ENCODE peak calls at places on chromosome 18, in four cellular contexts. One of them, this sample, is unnamed.

GRCh38 chr18:41646915-41647314 is 308.1 kb upstream of the PIK3C3 start:
- DNase-seq in fibroblast of the aortic adventitia: no peak
- DNase-seq in sciatic nerve: no peak
- DNase-seq in 8988T: no peak
- DNase-seq in this sample: no peak

GRCh38 chr18:67219821-67220220 is 296.7 kb downstream of the DSEL start:
- DNase-seq in 8988T: no peak
- DNase-seq in fibroblast of the aortic adventitia: no peak
- DNase-seq in sciatic nerve: no peak
- DNase-seq in this sample: no peak

GRCh38 chr18:13611616-13612110 is 114.7 kb downstream of the FAM210A start:
- DNase-seq in fibroblast of the aortic adventitia: peak; percentile 53
- DNase-seq in 8988T: no peak
- DNase-seq in sciatic nerve: no peak
- DNase-seq in this sample: no peak

GRCh38 chr18:46920067-46920466 is 2.7 kb downstream of the KATNAL2 start:
- DNase-seq in fibroblast of the aortic adventitia: no peak
- DNase-seq in sciatic nerve: no peak
- DNase-seq in 8988T: no peak
- DNase-seq in this sample: no peak

GRCh38 chr18:24136967-24137373 is 1.9 kb upstream of the CABYR start:
- DNase-seq in sciatic nerve: no peak
- DNase-seq in 8988T: no peak
- DNase-seq in fibroblast of the aortic adventitia: no peak
- DNase-seq in this sample: peak; percentile 72

GRCh38 chr18:78912862-78913261 is 66.8 kb upstream of the SALL3 start:
- DNase-seq in sciatic nerve: no peak
- DNase-seq in fibroblast of the aortic adventitia: no peak
- DNase-seq in 8988T: no peak
- DNase-seq in this sample: no peak

GRCh38 chr18:67776929-67777328 is 260.4 kb upstream of the DSEL start:
- DNase-seq in sciatic nerve: no peak
- DNase-seq in fibroblast of the aortic adventitia: peak; percentile 36
- DNase-seq in 8988T: no peak
- DNase-seq in this sample: no peak

GRCh38 chr18:63366270-63366990 is 576 bp downstream of the KDSR start:
- DNase-seq in fibroblast of the aortic adventitia: peak; percentile 51
- DNase-seq in sciatic nerve: peak; percentile 67
- DNase-seq in 8988T: peak; percentile 26
- DNase-seq in this sample: peak; percentile 59

GRCh38 chr18:59300676-59301285 is 17.7 kb downstream of the CPLX4 start:
- DNase-seq in fibroblast of the aortic adventitia: no peak
- DNase-seq in sciatic nerve: no peak
- DNase-seq in 8988T: no peak
- DNase-seq in this sample: peak; percentile 41

GRCh38 chr18:28032177-28032576 is 144.8 kb downstream of the CDH2 start:
- DNase-seq in 8988T: no peak
- DNase-seq in fibroblast of the aortic adventitia: no peak
- DNase-seq in sciatic nerve: no peak
- DNase-seq in this sample: no peak

GRCh38 chr18:74546751-74547530 is 12.6 kb downstream of the CNDP1 start:
- DNase-seq in 8988T: no peak
- DNase-seq in sciatic nerve: no peak
- DNase-seq in fibroblast of the aortic adventitia: peak; percentile 94
- DNase-seq in this sample: peak; percentile 71

GRCh38 chr18:79715280-79715679 is 35.7 kb downstream of the CTDP1 start:
- DNase-seq in sciatic nerve: no peak
- DNase-seq in fibroblast of the aortic adventitia: no peak
- DNase-seq in 8988T: no peak
- DNase-seq in this sample: no peak

GRCh38 chr18:13800505-13801259 is 23.3 kb upstream of the MC5R start:
- DNase-seq in sciatic nerve: peak; percentile 66
- DNase-seq in fibroblast of the aortic adventitia: peak; percentile 31
- DNase-seq in 8988T: peak; percentile 86
- DNase-seq in this sample: peak; percentile 28

GRCh38 chr18:29060349-29060748 is 883.4 kb upstream of the CDH2 start:
- DNase-seq in fibroblast of the aortic adventitia: no peak
- DNase-seq in sciatic nerve: no peak
- DNase-seq in 8988T: no peak
- DNase-seq in this sample: no peak

GRCh38 chr18:56161604-56162003 is 476.8 kb downstream of the TXNL1 start:
- DNase-seq in sciatic nerve: no peak
- DNase-seq in 8988T: no peak
- DNase-seq in fibroblast of the aortic adventitia: no peak
- DNase-seq in this sample: no peak

GRCh38 chr18:38362286-38362792 is 796.7 kb upstream of the CELF4 start:
- DNase-seq in fibroblast of the aortic adventitia: no peak
- DNase-seq in 8988T: no peak
- DNase-seq in sciatic nerve: no peak
- DNase-seq in this sample: no peak

GRCh38 chr18:32271649-32272324 is 81.9 kb downstream of the MEP1B start:
- DNase-seq in fibroblast of the aortic adventitia: peak; percentile 72
- DNase-seq in 8988T: peak; percentile 32
- DNase-seq in sciatic nerve: no peak
- DNase-seq in this sample: peak; percentile 56

GRCh38 chr18:6624271-6624670 is 105.2 kb upstream of the ARHGAP28 start:
- DNase-seq in fibroblast of the aortic adventitia: peak; percentile 63
- DNase-seq in 8988T: no peak
- DNase-seq in sciatic nerve: no peak
- DNase-seq in this sample: peak; percentile 73

GRCh38 chr18:5628512-5629255 is 84.9 kb upstream of the EPB41L3 start:
- DNase-seq in 8988T: no peak
- DNase-seq in sciatic nerve: peak; percentile 65
- DNase-seq in fibroblast of the aortic adventitia: peak; percentile 11
- DNase-seq in this sample: peak; percentile 4

GRCh38 chr18:80243204-80243603 is 4.1 kb downstream of the PARD6G start:
- DNase-seq in sciatic nerve: no peak
- DNase-seq in 8988T: no peak
- DNase-seq in fibroblast of the aortic adventitia: no peak
- DNase-seq in this sample: no peak

GRCh38 chr18:13376841-13377351 is 158.3 kb downstream of the LDLRAD4 start:
- DNase-seq in fibroblast of the aortic adventitia: no peak
- DNase-seq in sciatic nerve: no peak
- DNase-seq in 8988T: no peak
- DNase-seq in this sample: no peak

GRCh38 chr18:13524824-13525223 is 201.5 kb downstream of the FAM210A start:
- DNase-seq in 8988T: no peak
- DNase-seq in sciatic nerve: no peak
- DNase-seq in fibroblast of the aortic adventitia: no peak
- DNase-seq in this sample: no peak

GRCh38 chr18:44887227-44887631 is 206.5 kb downstream of the SETBP1 start:
- DNase-seq in sciatic nerve: no peak
- DNase-seq in 8988T: no peak
- DNase-seq in fibroblast of the aortic adventitia: peak; percentile 61
- DNase-seq in this sample: peak; percentile 88

GRCh38 chr18:24138281-24138883 is 480 bp upstream of the CABYR start:
- DNase-seq in sciatic nerve: no peak
- DNase-seq in 8988T: no peak
- DNase-seq in fibroblast of the aortic adventitia: no peak
- DNase-seq in this sample: peak; percentile 20

GRCh38 chr18:11887305-11888262 is 20.5 kb downstream of the MPPE1 start:
- DNase-seq in 8988T: no peak
- DNase-seq in fibroblast of the aortic adventitia: no peak
- DNase-seq in sciatic nerve: no peak
- DNase-seq in this sample: peak; percentile 35

GRCh38 chr18:24810561-24810960 is 350.1 kb downstream of the HRH4 start:
- DNase-seq in fibroblast of the aortic adventitia: no peak
- DNase-seq in 8988T: no peak
- DNase-seq in sciatic nerve: no peak
- DNase-seq in this sample: no peak

GRCh38 chr18:68662779-68663178 is 52.1 kb downstream of the TMX3 start:
- DNase-seq in 8988T: no peak
- DNase-seq in sciatic nerve: no peak
- DNase-seq in fibroblast of the aortic adventitia: peak; percentile 28
- DNase-seq in this sample: peak; percentile 24

GRCh38 chr18:48949051-48949605 is 1.6 kb downstream of the SMAD7 start:
- DNase-seq in fibroblast of the aortic adventitia: no peak
- DNase-seq in 8988T: no peak
- DNase-seq in sciatic nerve: peak; percentile 75
- DNase-seq in this sample: no peak

GRCh38 chr18:33577688-33578370 is at the start of gene ASXL3:
- DNase-seq in 8988T: peak; percentile 33
- DNase-seq in sciatic nerve: peak; percentile 72
- DNase-seq in fibroblast of the aortic adventitia: peak; percentile 5
- DNase-seq in this sample: peak; percentile 4

GRCh38 chr18:6055711-6056110 is 160.4 kb upstream of the TMEM200C start:
- DNase-seq in sciatic nerve: no peak
- DNase-seq in 8988T: no peak
- DNase-seq in fibroblast of the aortic adventitia: peak; percentile 75
- DNase-seq in this sample: peak; percentile 69

GRCh38 chr18:39976771-39977170 is 1978.3 kb upstream of the PIK3C3 start:
- DNase-seq in sciatic nerve: no peak
- DNase-seq in fibroblast of the aortic adventitia: no peak
- DNase-seq in 8988T: no peak
- DNase-seq in this sample: no peak

GRCh38 chr18:74529811-74530583 is 4.3 kb upstream of the CNDP1 start:
- DNase-seq in 8988T: no peak
- DNase-seq in sciatic nerve: no peak
- DNase-seq in fibroblast of the aortic adventitia: no peak
- DNase-seq in this sample: no peak

GRCh38 chr18:12048010-12048826 is 45.4 kb upstream of the ANKRD62 start:
- DNase-seq in sciatic nerve: no peak
- DNase-seq in fibroblast of the aortic adventitia: no peak
- DNase-seq in 8988T: no peak
- DNase-seq in this sample: no peak

GRCh38 chr18:2916184-2916583 is 69.4 kb downstream of the EMILIN2 start:
- DNase-seq in sciatic nerve: no peak
- DNase-seq in 8988T: no peak
- DNase-seq in fibroblast of the aortic adventitia: no peak
- DNase-seq in this sample: no peak

GRCh38 chr18:52812834-52813233 is 472.8 kb downstream of the DCC start:
- DNase-seq in fibroblast of the aortic adventitia: no peak
- DNase-seq in sciatic nerve: no peak
- DNase-seq in 8988T: no peak
- DNase-seq in this sample: no peak

GRCh38 chr18:50128506-50129271 is 66.3 kb downstream of the MYO5B start:
- DNase-seq in fibroblast of the aortic adventitia: no peak
- DNase-seq in sciatic nerve: no peak
- DNase-seq in 8988T: no peak
- DNase-seq in this sample: peak; percentile 24

GRCh38 chr18:76506974-76507764 is 12.1 kb upstream of the ZNF516 start:
- DNase-seq in fibroblast of the aortic adventitia: no peak
- DNase-seq in sciatic nerve: peak; percentile 53
- DNase-seq in 8988T: no peak
- DNase-seq in this sample: no peak

This sample was measured in renal cortical epithelial cell.